ENCODE peak calls at places on chromosomes 11 and 22, in ten cellular contexts. One of them, this sample, is unnamed.

GRCh38 chr11:130872961-130873360 is 43.3 kb downstream of the SNX19 start:
- DNase-seq in GM12891: no peak
- DNase-seq in K562: no peak
- DNase-seq in HCT116: no peak
- DNase-seq in breast epithelium: no peak
- DNase-seq in spleen: no peak
- DNase-seq in sigmoid colon: no peak
- DNase-seq in transverse colon: no peak
- DNase-seq in stomach: no peak
- DNase-seq in GM23338: no peak
- DNase-seq in this sample: no peak

GRCh38 chr11:38226684-38227083 is 1628.6 kb upstream of the RAG2 start:
- DNase-seq in HCT116: no peak
- DNase-seq in spleen: no peak
- DNase-seq in GM12891: no peak
- DNase-seq in GM23338: peak
- DNase-seq in transverse colon: no peak
- DNase-seq in stomach: no peak
- DNase-seq in K562: no peak
- DNase-seq in breast epithelium: no peak
- DNase-seq in sigmoid colon: no peak
- DNase-seq in this sample: no peak

GRCh38 chr11:90496722-90497121 is 273.9 kb upstream of the CHORDC1 start:
- DNase-seq in spleen: no peak
- DNase-seq in breast epithelium: no peak
- DNase-seq in K562: no peak
- DNase-seq in transverse colon: no peak
- DNase-seq in stomach: no peak
- DNase-seq in GM23338: no peak
- DNase-seq in GM12891: no peak
- DNase-seq in HCT116: no peak
- DNase-seq in sigmoid colon: no peak
- DNase-seq in this sample: no peak

GRCh38 chr22:17120711-17121234 is 387 bp downstream of the TMEM121B start:
- DNase-seq in spleen: no peak
- DNase-seq in HCT116: no peak
- DNase-seq in transverse colon: no peak
- DNase-seq in stomach: no peak
- DNase-seq in sigmoid colon: no peak
- DNase-seq in GM23338: peak
- DNase-seq in breast epithelium: no peak
- DNase-seq in K562: peak
- DNase-seq in GM12891: no peak
- DNase-seq in this sample: peak

GRCh38 chr22:39527481-39527961 is 5.0 kb downstream of the RPS19BP1 start:
- DNase-seq in spleen: no peak
- DNase-seq in breast epithelium: no peak
- DNase-seq in HCT116: no peak
- DNase-seq in stomach: peak
- DNase-seq in GM23338: peak
- DNase-seq in transverse colon: peak
- DNase-seq in K562: no peak
- DNase-seq in sigmoid colon: no peak
- DNase-seq in GM12891: no peak
- DNase-seq in this sample: no peak

GRCh38 chr11:124101722-124102121 is 13.5 kb upstream of the VWA5A start:
- DNase-seq in breast epithelium: no peak
- DNase-seq in sigmoid colon: no peak
- DNase-seq in transverse colon: no peak
- DNase-seq in GM12891: no peak
- DNase-seq in K562: no peak
- DNase-seq in HCT116: no peak
- DNase-seq in stomach: no peak
- DNase-seq in spleen: no peak
- DNase-seq in GM23338: no peak
- DNase-seq in this sample: no peak

GRCh38 chr11:46238967-46239800 is 38.3 kb upstream of the CREB3L1 start:
- DNase-seq in spleen: peak
- DNase-seq in K562: peak
- DNase-seq in GM23338: peak
- DNase-seq in HCT116: peak
- DNase-seq in transverse colon: peak
- DNase-seq in breast epithelium: peak
- DNase-seq in GM12891: peak
- DNase-seq in sigmoid colon: peak
- DNase-seq in stomach: peak
- DNase-seq in this sample: peak

GRCh38 chr11:70472240-70472639 is 73.9 kb downstream of the CTTN start:
- DNase-seq in stomach: no peak
- DNase-seq in GM12891: no peak
- DNase-seq in HCT116: no peak
- DNase-seq in spleen: peak
- DNase-seq in transverse colon: no peak
- DNase-seq in sigmoid colon: peak
- DNase-seq in breast epithelium: no peak
- DNase-seq in K562: no peak
- DNase-seq in GM23338: no peak
- DNase-seq in this sample: no peak

GRCh38 chr11:113552271-113552670 is 77.1 kb upstream of the DRD2 start:
- DNase-seq in HCT116: no peak
- DNase-seq in sigmoid colon: no peak
- DNase-seq in transverse colon: no peak
- DNase-seq in GM23338: no peak
- DNase-seq in stomach: no peak
- DNase-seq in K562: no peak
- DNase-seq in GM12891: no peak
- DNase-seq in breast epithelium: no peak
- DNase-seq in spleen: no peak
- DNase-seq in this sample: no peak

GRCh38 chr11:113554531-113554930 is 79.3 kb upstream of the DRD2 start:
- DNase-seq in breast epithelium: no peak
- DNase-seq in K562: no peak
- DNase-seq in HCT116: no peak
- DNase-seq in transverse colon: no peak
- DNase-seq in sigmoid colon: no peak
- DNase-seq in GM12891: no peak
- DNase-seq in stomach: peak
- DNase-seq in spleen: no peak
- DNase-seq in GM23338: peak
- DNase-seq in this sample: no peak

GRCh38 chr11:113553905-113554304 is 78.7 kb upstream of the DRD2 start:
- DNase-seq in transverse colon: no peak
- DNase-seq in HCT116: no peak
- DNase-seq in GM23338: peak
- DNase-seq in stomach: no peak
- DNase-seq in sigmoid colon: no peak
- DNase-seq in K562: peak
- DNase-seq in GM12891: no peak
- DNase-seq in spleen: no peak
- DNase-seq in breast epithelium: no peak
- DNase-seq in this sample: no peak

GRCh38 chr11:113551645-113552044 is 76.4 kb upstream of the DRD2 start:
- DNase-seq in breast epithelium: no peak
- DNase-seq in stomach: no peak
- DNase-seq in spleen: no peak
- DNase-seq in GM12891: no peak
- DNase-seq in GM23338: no peak
- DNase-seq in K562: no peak
- DNase-seq in HCT116: no peak
- DNase-seq in transverse colon: no peak
- DNase-seq in sigmoid colon: no peak
- DNase-seq in this sample: no peak

DNA sequence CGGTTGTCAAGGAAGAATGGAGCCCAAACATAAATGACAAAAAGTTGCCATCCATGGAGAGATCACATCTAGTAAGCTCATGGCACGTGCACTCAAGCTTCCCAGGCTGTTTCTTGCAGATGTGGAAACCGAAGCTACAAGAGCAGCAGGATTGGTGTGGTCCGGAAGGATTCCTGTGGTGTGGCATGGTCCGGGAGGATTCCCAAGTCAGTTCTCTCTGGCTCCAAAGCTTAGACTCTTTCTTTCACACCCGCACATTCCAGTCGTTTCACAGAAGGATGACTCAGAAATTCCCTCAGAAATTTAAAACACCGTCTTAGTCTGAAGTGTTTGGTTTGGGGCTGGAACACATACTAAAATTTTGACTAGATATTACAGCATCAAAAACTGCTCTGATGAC is 78.0 kb upstream of the DRD2 start:
- DNase-seq in transverse colon: no peak
- DNase-seq in breast epithelium: peak
- DNase-seq in GM12891: no peak
- DNase-seq in K562: no peak
- DNase-seq in spleen: no peak
- DNase-seq in GM23338: peak
- DNase-seq in sigmoid colon: no peak
- DNase-seq in stomach: no peak
- DNase-seq in HCT116: peak
- DNase-seq in this sample: no peak
- TF ChIP-seq POLR2AphosphoS5 in transverse colon: no peak
- TF ChIP-seq POLR2AphosphoS5 in breast epithelium: no peak
- TF ChIP-seq POLR2AphosphoS5 in GM12891: no peak
- TF ChIP-seq POLR2AphosphoS5 in K562: no peak
- TF ChIP-seq POLR2AphosphoS5 in spleen: no peak
- TF ChIP-seq POLR2AphosphoS5 in GM23338: no peak
- TF ChIP-seq POLR2AphosphoS5 in sigmoid colon: no peak
- TF ChIP-seq POLR2AphosphoS5 in stomach: no peak
- TF ChIP-seq POLR2AphosphoS5 in HCT116: no peak
- TF ChIP-seq POLR2AphosphoS5 in this sample: no peak

GRCh38 chr11:106231591-106231990 is 154.1 kb downstream of the AASDHPPT start:
- DNase-seq in HCT116: no peak
- DNase-seq in sigmoid colon: no peak
- DNase-seq in GM12891: no peak
- DNase-seq in GM23338: no peak
- DNase-seq in transverse colon: no peak
- DNase-seq in breast epithelium: no peak
- DNase-seq in K562: no peak
- DNase-seq in stomach: no peak
- DNase-seq in spleen: no peak
- DNase-seq in this sample: no peak

GRCh38 chr11:106238704-106239360 is 161.4 kb downstream of the AASDHPPT start:
- DNase-seq in HCT116: no peak
- DNase-seq in GM12891: no peak
- DNase-seq in breast epithelium: no peak
- DNase-seq in sigmoid colon: no peak
- DNase-seq in stomach: no peak
- DNase-seq in spleen: no peak
- DNase-seq in GM23338: no peak
- DNase-seq in transverse colon: no peak
- DNase-seq in K562: no peak
- DNase-seq in this sample: no peak

GRCh38 chr11:106234794-106235193 is 157.3 kb downstream of the AASDHPPT start:
- DNase-seq in spleen: no peak
- DNase-seq in breast epithelium: no peak
- DNase-seq in sigmoid colon: no peak
- DNase-seq in HCT116: no peak
- DNase-seq in GM23338: no peak
- DNase-seq in transverse colon: no peak
- DNase-seq in K562: no peak
- DNase-seq in GM12891: no peak
- DNase-seq in stomach: no peak
- DNase-seq in this sample: no peak

GRCh38 chr11:106233191-106233590 is 155.7 kb downstream of the AASDHPPT start:
- DNase-seq in sigmoid colon: no peak
- DNase-seq in spleen: no peak
- DNase-seq in HCT116: no peak
- DNase-seq in breast epithelium: no peak
- DNase-seq in GM23338: no peak
- DNase-seq in GM12891: no peak
- DNase-seq in transverse colon: no peak
- DNase-seq in K562: no peak
- DNase-seq in stomach: no peak
- DNase-seq in this sample: no peak

DNA sequence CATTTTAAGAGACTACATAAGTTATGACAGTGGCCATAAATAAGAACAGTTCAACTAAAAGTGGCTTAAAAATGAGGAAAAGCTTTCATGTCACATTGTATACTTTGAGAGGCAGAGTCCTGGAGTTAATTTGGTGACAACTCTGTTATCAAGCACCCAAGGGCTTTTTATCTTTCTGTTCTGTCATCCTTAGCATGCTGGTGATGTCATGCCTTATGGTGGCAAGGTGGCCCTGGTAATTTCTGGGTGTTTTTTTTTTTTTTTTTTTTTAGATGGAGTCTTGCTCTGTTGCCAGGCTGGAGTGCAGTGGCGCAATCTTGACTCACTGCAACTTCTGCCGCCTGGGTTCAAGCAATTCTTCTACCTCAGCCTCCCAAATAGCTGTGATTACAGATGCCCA is 158.8 kb downstream of the AASDHPPT start:
- DNase-seq in GM12891: no peak
- DNase-seq in HCT116: no peak
- DNase-seq in breast epithelium: no peak
- DNase-seq in GM23338: no peak
- DNase-seq in K562: no peak
- DNase-seq in transverse colon: no peak
- DNase-seq in stomach: no peak
- DNase-seq in sigmoid colon: no peak
- DNase-seq in spleen: no peak
- DNase-seq in this sample: no peak
- TF ChIP-seq POLR2AphosphoS5 in GM12891: no peak
- TF ChIP-seq POLR2AphosphoS5 in HCT116: no peak
- TF ChIP-seq POLR2AphosphoS5 in breast epithelium: no peak
- TF ChIP-seq POLR2AphosphoS5 in GM23338: no peak
- TF ChIP-seq POLR2AphosphoS5 in K562: no peak
- TF ChIP-seq POLR2AphosphoS5 in transverse colon: no peak
- TF ChIP-seq POLR2AphosphoS5 in stomach: no peak
- TF ChIP-seq POLR2AphosphoS5 in sigmoid colon: no peak
- TF ChIP-seq POLR2AphosphoS5 in spleen: no peak
- TF ChIP-seq POLR2AphosphoS5 in this sample: no peak

DNA sequence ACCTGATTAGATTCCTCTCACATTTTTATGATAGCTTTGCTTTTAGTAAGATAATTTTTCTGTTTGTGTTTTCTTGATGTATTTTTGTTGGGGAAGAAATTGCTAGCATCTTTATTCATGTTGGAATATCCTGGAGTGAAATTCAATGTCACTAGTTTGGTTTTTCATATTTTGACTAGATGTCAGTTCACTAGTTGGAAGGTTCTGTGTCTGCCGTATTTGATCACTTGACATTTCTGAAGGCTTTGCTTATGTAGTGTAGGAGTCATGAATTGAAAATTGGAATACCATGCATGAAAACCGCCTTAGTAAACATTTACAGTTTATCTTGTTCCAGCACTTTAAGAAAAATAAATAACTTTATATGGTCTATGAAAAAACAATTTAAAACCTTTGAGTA is 348.4 kb downstream of the AASDHPPT start:
- DNase-seq in breast epithelium: no peak
- DNase-seq in K562: no peak
- DNase-seq in GM12891: no peak
- DNase-seq in stomach: no peak
- DNase-seq in sigmoid colon: no peak
- DNase-seq in HCT116: no peak
- DNase-seq in spleen: no peak
- DNase-seq in transverse colon: no peak
- DNase-seq in GM23338: no peak
- DNase-seq in this sample: no peak
- TF ChIP-seq POLR2AphosphoS5 in breast epithelium: no peak
- TF ChIP-seq POLR2AphosphoS5 in K562: no peak
- TF ChIP-seq POLR2AphosphoS5 in GM12891: no peak
- TF ChIP-seq POLR2AphosphoS5 in stomach: no peak
- TF ChIP-seq POLR2AphosphoS5 in sigmoid colon: no peak
- TF ChIP-seq POLR2AphosphoS5 in HCT116: no peak
- TF ChIP-seq POLR2AphosphoS5 in spleen: no peak
- TF ChIP-seq POLR2AphosphoS5 in transverse colon: no peak
- TF ChIP-seq POLR2AphosphoS5 in GM23338: no peak
- TF ChIP-seq POLR2AphosphoS5 in this sample: no peak

DNA sequence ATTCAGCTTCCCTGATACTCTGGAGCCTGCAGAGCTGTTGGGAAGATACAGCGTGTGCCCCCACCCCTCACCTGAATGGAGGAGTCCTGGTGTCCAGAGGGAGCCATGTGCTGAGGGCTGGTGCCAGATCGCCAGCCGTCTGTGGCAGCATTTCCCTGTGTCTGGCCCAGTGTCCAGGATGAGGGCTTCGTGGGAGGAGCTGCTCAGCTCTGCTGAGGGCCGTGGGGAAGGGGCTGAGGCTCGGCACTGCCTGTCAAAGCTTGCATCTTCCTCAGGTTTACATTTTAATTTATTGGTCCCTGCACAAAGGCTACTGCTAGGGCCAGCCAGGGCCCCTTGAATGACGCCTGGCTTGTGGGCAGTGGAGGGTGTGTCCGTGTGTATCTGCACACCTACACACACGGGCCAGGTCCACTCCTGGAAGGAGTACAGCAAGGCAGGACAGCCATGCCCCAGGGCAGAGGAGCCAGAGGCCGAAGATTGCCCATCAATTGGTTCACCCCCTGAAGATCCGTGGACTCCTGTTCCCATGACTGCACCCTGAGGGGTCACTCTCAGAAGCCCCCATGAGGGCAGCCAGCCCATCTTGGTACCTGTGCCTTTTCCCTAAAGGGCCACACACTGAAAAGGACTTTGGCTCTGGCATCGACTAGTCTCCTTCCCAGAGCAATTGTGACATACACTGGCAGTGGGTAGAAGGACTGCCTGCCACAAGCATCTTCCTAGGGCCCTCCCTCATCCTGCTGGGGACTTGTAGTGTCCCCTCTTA is 107.7 kb upstream of the PARVA start:
- DNase-seq in transverse colon: no peak
- DNase-seq in GM12891: no peak
- DNase-seq in spleen: no peak
- DNase-seq in sigmoid colon: no peak
- DNase-seq in breast epithelium: no peak
- DNase-seq in GM23338: no peak
- DNase-seq in stomach: peak
- DNase-seq in HCT116: no peak
- DNase-seq in K562: no peak
- DNase-seq in this sample: no peak
- TF ChIP-seq POLR2AphosphoS5 in transverse colon: no peak
- TF ChIP-seq POLR2AphosphoS5 in GM12891: no peak
- TF ChIP-seq POLR2AphosphoS5 in spleen: no peak
- TF ChIP-seq POLR2AphosphoS5 in sigmoid colon: no peak
- TF ChIP-seq POLR2AphosphoS5 in breast epithelium: no peak
- TF ChIP-seq POLR2AphosphoS5 in GM23338: no peak
- TF ChIP-seq POLR2AphosphoS5 in stomach: no peak
- TF ChIP-seq POLR2AphosphoS5 in HCT116: no peak
- TF ChIP-seq POLR2AphosphoS5 in K562: no peak
- TF ChIP-seq POLR2AphosphoS5 in this sample: no peak